ENCODE peak calls at places on chromosomes 4 and X, in five cellular contexts. One of them, this sample, is unnamed.

GRCh38 chr4:124415206-124415605 is 297.3 kb downstream of the ANKRD50 start:
- DNase-seq in AG09309: peak; percentile 25
- DNase-seq in CD4-positive, alpha-beta T cell: no peak
- DNase-seq in ovary: no peak
- DNase-seq in IMR-90: peak; percentile 66
- DNase-seq in this sample: no peak

GRCh38 chr4:159029481-159029880 is 73.4 kb upstream of the RAPGEF2 start:
- DNase-seq in CD4-positive, alpha-beta T cell: no peak
- DNase-seq in AG09309: no peak
- DNase-seq in IMR-90: no peak
- DNase-seq in ovary: no peak
- DNase-seq in this sample: no peak

GRCh38 chr4:93394488-93395185 is 433.9 kb upstream of the ATOH1 start:
- DNase-seq in IMR-90: peak; percentile 61
- DNase-seq in AG09309: no peak
- DNase-seq in CD4-positive, alpha-beta T cell: no peak
- DNase-seq in ovary: no peak
- DNase-seq in this sample: no peak

GRCh38 chr4:137463377-137464003 is 68.8 kb downstream of the PCDH18 start:
- DNase-seq in AG09309: no peak
- DNase-seq in IMR-90: no peak
- DNase-seq in CD4-positive, alpha-beta T cell: no peak
- DNase-seq in ovary: no peak
- DNase-seq in this sample: no peak

GRCh38 chr4:13208558-13209193 is 275.5 kb downstream of the RAB28 start:
- DNase-seq in ovary: no peak
- DNase-seq in AG09309: no peak
- DNase-seq in IMR-90: no peak
- DNase-seq in CD4-positive, alpha-beta T cell: no peak
- DNase-seq in this sample: no peak

GRCh38 chr4:18419780-18420179 is 398.2 kb upstream of the LCORL start:
- DNase-seq in IMR-90: no peak
- DNase-seq in CD4-positive, alpha-beta T cell: no peak
- DNase-seq in AG09309: no peak
- DNase-seq in ovary: no peak
- DNase-seq in this sample: no peak

GRCh38 chr4:55925235-55925634 is 23.5 kb upstream of the CEP135 start:
- DNase-seq in CD4-positive, alpha-beta T cell: no peak
- DNase-seq in IMR-90: peak; percentile 31
- DNase-seq in ovary: no peak
- DNase-seq in AG09309: no peak
- DNase-seq in this sample: no peak

GRCh38 chr4:137621056-137621455 is 88.8 kb upstream of the PCDH18 start:
- DNase-seq in ovary: no peak
- DNase-seq in AG09309: no peak
- DNase-seq in CD4-positive, alpha-beta T cell: no peak
- DNase-seq in IMR-90: no peak
- DNase-seq in this sample: peak; percentile 43

GRCh38 chrX:153495362-153495751 is 577 bp downstream of the BGN start:
- DNase-seq in CD4-positive, alpha-beta T cell: no peak
- DNase-seq in IMR-90: peak; percentile 37
- DNase-seq in AG09309: no peak
- DNase-seq in ovary: peak; percentile 59
- DNase-seq in this sample: no peak

GRCh38 chrX:153494061-153494460 is 719 bp upstream of the BGN start:
- DNase-seq in IMR-90: peak; percentile 41
- DNase-seq in AG09309: no peak
- DNase-seq in CD4-positive, alpha-beta T cell: no peak
- DNase-seq in ovary: no peak
- DNase-seq in this sample: no peak

GRCh38 chrX:153493085-153493484 is 1.7 kb upstream of the BGN start:
- DNase-seq in ovary: no peak
- DNase-seq in CD4-positive, alpha-beta T cell: no peak
- DNase-seq in AG09309: no peak
- DNase-seq in IMR-90: no peak
- DNase-seq in this sample: no peak

GRCh38 chrX:153495903-153496629 is 1.3 kb downstream of the BGN start:
- DNase-seq in CD4-positive, alpha-beta T cell: no peak
- DNase-seq in IMR-90: no peak
- DNase-seq in AG09309: no peak
- DNase-seq in ovary: no peak
- DNase-seq in this sample: no peak

GRCh38 chrX:153494541-153495361 is at the start of gene BGN:
- DNase-seq in CD4-positive, alpha-beta T cell: no peak
- DNase-seq in IMR-90: peak; percentile 44
- DNase-seq in AG09309: no peak
- DNase-seq in ovary: peak; percentile 62
- DNase-seq in this sample: peak; percentile 56
- TF ChIP-seq CTCF in CD4-positive, alpha-beta T cell: no peak
- TF ChIP-seq CTCF in IMR-90: peak; percentile 50
- TF ChIP-seq CTCF in AG09309: peak; percentile 45
- TF ChIP-seq CTCF in ovary: peak; percentile 35
- TF ChIP-seq CTCF in this sample: no peak

GRCh38 chr4:189084671-189085070 is 856.0 kb upstream of the FRG1 start:
- DNase-seq in IMR-90: no peak
- DNase-seq in CD4-positive, alpha-beta T cell: no peak
- DNase-seq in AG09309: no peak
- DNase-seq in ovary: no peak
- DNase-seq in this sample: no peak

GRCh38 chr4:189092596-189092995 is 848.1 kb upstream of the FRG1 start:
- DNase-seq in AG09309: no peak
- DNase-seq in IMR-90: peak; percentile 42
- DNase-seq in CD4-positive, alpha-beta T cell: no peak
- DNase-seq in ovary: no peak
- DNase-seq in this sample: no peak

GRCh38 chr4:189090174-189090814 is 850.4 kb upstream of the FRG1 start:
- DNase-seq in AG09309: no peak
- DNase-seq in CD4-positive, alpha-beta T cell: no peak
- DNase-seq in IMR-90: peak; percentile 45
- DNase-seq in ovary: no peak
- DNase-seq in this sample: peak; percentile 22

GRCh38 chr4:189087981-189088380 is 852.7 kb upstream of the FRG1 start:
- DNase-seq in IMR-90: no peak
- DNase-seq in ovary: no peak
- DNase-seq in AG09309: no peak
- DNase-seq in CD4-positive, alpha-beta T cell: no peak
- DNase-seq in this sample: no peak

DNA sequence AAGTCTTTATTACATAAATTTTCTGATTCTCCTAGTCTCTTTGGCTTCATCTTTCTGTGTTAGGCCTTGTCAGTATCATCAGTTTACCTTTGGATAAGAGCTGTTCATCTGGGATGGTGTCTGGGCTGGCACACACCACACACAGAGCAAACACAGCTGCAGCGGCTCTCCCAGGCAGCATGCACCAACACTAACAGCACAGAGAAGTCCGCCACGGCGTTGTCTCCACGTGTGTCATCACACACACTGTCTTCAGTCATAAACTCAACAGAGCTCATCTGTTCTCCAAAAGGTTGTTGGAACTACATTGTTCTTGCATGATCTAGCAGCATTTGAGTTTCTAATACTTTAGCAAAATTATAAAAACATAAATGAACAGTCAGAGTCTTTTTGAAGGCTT is 851.9 kb upstream of the FRG1 start:
- DNase-seq in CD4-positive, alpha-beta T cell: no peak
- DNase-seq in ovary: no peak
- DNase-seq in AG09309: no peak
- DNase-seq in IMR-90: peak; percentile 79
- DNase-seq in this sample: no peak
- TF ChIP-seq CTCF in CD4-positive, alpha-beta T cell: no peak
- TF ChIP-seq CTCF in ovary: no peak
- TF ChIP-seq CTCF in AG09309: no peak
- TF ChIP-seq CTCF in IMR-90: no peak
- TF ChIP-seq CTCF in this sample: no peak

GRCh38 chr4:29037501-29037900 is 1682.7 kb upstream of the PCDH7 start:
- DNase-seq in CD4-positive, alpha-beta T cell: no peak
- DNase-seq in ovary: no peak
- DNase-seq in AG09309: no peak
- DNase-seq in IMR-90: no peak
- DNase-seq in this sample: no peak

DNA sequence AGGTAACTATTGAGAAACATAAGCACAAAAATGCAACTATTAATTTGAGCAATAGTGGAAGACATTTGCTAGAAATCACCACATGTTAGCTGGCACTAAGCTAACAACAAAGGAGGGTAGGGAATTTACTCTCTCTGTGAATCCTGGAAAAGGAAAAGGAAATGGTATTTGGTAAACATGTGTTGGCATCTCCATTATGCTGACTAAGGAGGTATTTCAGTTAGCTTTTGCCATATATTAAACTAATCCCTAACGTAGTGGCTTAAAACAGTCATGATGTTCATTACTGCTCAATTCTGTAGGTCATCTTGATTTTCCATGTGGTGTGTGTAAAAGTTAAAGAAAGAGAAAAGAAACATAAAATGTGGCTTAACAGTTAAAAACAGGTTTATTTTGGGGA is 1686.5 kb upstream of the PCDH7 start:
- DNase-seq in IMR-90: no peak
- DNase-seq in CD4-positive, alpha-beta T cell: no peak
- DNase-seq in ovary: no peak
- DNase-seq in AG09309: no peak
- DNase-seq in this sample: no peak
- TF ChIP-seq CTCF in IMR-90: no peak
- TF ChIP-seq CTCF in CD4-positive, alpha-beta T cell: no peak
- TF ChIP-seq CTCF in ovary: no peak
- TF ChIP-seq CTCF in AG09309: no peak
- TF ChIP-seq CTCF in this sample: no peak

GRCh38 chr4:157514711-157515110 is 294.2 kb downstream of the GRIA2 start:
- DNase-seq in ovary: no peak
- DNase-seq in CD4-positive, alpha-beta T cell: no peak
- DNase-seq in IMR-90: no peak
- DNase-seq in AG09309: no peak
- DNase-seq in this sample: peak; percentile 61
- TF ChIP-seq CTCF in ovary: no peak
- TF ChIP-seq CTCF in CD4-positive, alpha-beta T cell: no peak
- TF ChIP-seq CTCF in IMR-90: no peak
- TF ChIP-seq CTCF in AG09309: no peak
- TF ChIP-seq CTCF in this sample: peak; percentile 54